ENCODE peak calls at places on chromosomes 11 and 22, in seven cellular contexts. One of them, this sample, is unnamed. For H3K4me1 and H3K9me3, the result is how much of the 10 kb centered on the place peaks cover.

GRCh38 chr11:128725630-128726461 is 32.0 kb downstream of the FLI1 start:
- DNase-seq in stomach: no peak
- DNase-seq in fibroblast of lung: peak
- DNase-seq in SJCRH30: peak
- DNase-seq in adrenal gland: no peak
- DNase-seq in H9: no peak
- DNase-seq in body of pancreas: peak
- DNase-seq in this sample: no peak

GRCh38 chr11:133896028-133896427 is 50.7 kb upstream of the SPATA19 start:
- DNase-seq in fibroblast of lung: no peak
- DNase-seq in body of pancreas: no peak
- DNase-seq in SJCRH30: no peak
- DNase-seq in H9: peak
- DNase-seq in stomach: no peak
- DNase-seq in adrenal gland: no peak
- DNase-seq in this sample: no peak

GRCh38 chr11:106172389-106172991 is 95.0 kb downstream of the AASDHPPT start:
- DNase-seq in H9: no peak
- DNase-seq in fibroblast of lung: no peak
- DNase-seq in body of pancreas: no peak
- DNase-seq in adrenal gland: no peak
- DNase-seq in stomach: no peak
- DNase-seq in SJCRH30: peak
- DNase-seq in this sample: no peak

GRCh38 chr11:130675456-130675855 is 227.0 kb downstream of the ADAMTS15 start:
- DNase-seq in H9: no peak
- DNase-seq in body of pancreas: peak
- DNase-seq in fibroblast of lung: peak
- DNase-seq in SJCRH30: peak
- DNase-seq in adrenal gland: no peak
- DNase-seq in stomach: no peak
- DNase-seq in this sample: no peak

GRCh38 chr11:107859459-107860239 is 1.1 kb upstream of the SLC35F2 start:
- DNase-seq in adrenal gland: peak
- DNase-seq in fibroblast of lung: no peak
- DNase-seq in body of pancreas: peak
- DNase-seq in stomach: peak
- DNase-seq in SJCRH30: peak
- DNase-seq in H9: peak
- DNase-seq in this sample: no peak

GRCh38 chr11:23370580-23371275 is 510.5 kb upstream of the CCDC179 start:
- DNase-seq in body of pancreas: no peak
- DNase-seq in H9: no peak
- DNase-seq in fibroblast of lung: no peak
- DNase-seq in stomach: no peak
- DNase-seq in SJCRH30: no peak
- DNase-seq in adrenal gland: no peak
- DNase-seq in this sample: no peak

GRCh38 chr11:58057481-58057880 is 26.7 kb downstream of the OR6Q1 start:
- DNase-seq in adrenal gland: no peak
- DNase-seq in SJCRH30: peak
- DNase-seq in body of pancreas: no peak
- DNase-seq in stomach: no peak
- DNase-seq in fibroblast of lung: no peak
- DNase-seq in H9: no peak
- DNase-seq in this sample: peak

GRCh38 chr11:134139873-134140331 is 71.0 kb downstream of the JAM3 start:
- DNase-seq in adrenal gland: peak
- DNase-seq in body of pancreas: peak
- DNase-seq in fibroblast of lung: peak
- DNase-seq in stomach: peak
- DNase-seq in H9: peak
- DNase-seq in SJCRH30: peak
- DNase-seq in this sample: no peak

GRCh38 chr11:69642549-69642912 is 1.6 kb downstream of the CCND1 start:
- DNase-seq in stomach: peak
- DNase-seq in body of pancreas: no peak
- DNase-seq in fibroblast of lung: no peak
- DNase-seq in SJCRH30: no peak
- DNase-seq in H9: peak
- DNase-seq in adrenal gland: peak
- DNase-seq in this sample: no peak

GRCh38 chr22:22479999-22480532 is 28.5 kb downstream of the ZNF280B start:
- DNase-seq in adrenal gland: no peak
- DNase-seq in fibroblast of lung: peak
- DNase-seq in H9: no peak
- DNase-seq in SJCRH30: no peak
- DNase-seq in body of pancreas: no peak
- DNase-seq in stomach: no peak
- DNase-seq in this sample: no peak

GRCh38 chr22:42648368-42649260 is 578 bp downstream of the CYB5R3 start:
- DNase-seq in fibroblast of lung: peak
- DNase-seq in SJCRH30: peak
- DNase-seq in H9: no peak
- DNase-seq in stomach: peak
- DNase-seq in body of pancreas: peak
- DNase-seq in adrenal gland: peak
- DNase-seq in this sample: no peak

GRCh38 chr11:125454047-125454446 is 42.0 kb downstream of the FEZ1 start:
- DNase-seq in stomach: no peak
- DNase-seq in adrenal gland: no peak
- DNase-seq in SJCRH30: no peak
- DNase-seq in body of pancreas: no peak
- DNase-seq in fibroblast of lung: no peak
- DNase-seq in H9: no peak
- DNase-seq in this sample: no peak

GRCh38 chr11:21415566-21415965 is 746.2 kb downstream of the NELL1 start:
- DNase-seq in SJCRH30: no peak
- DNase-seq in body of pancreas: no peak
- DNase-seq in fibroblast of lung: no peak
- DNase-seq in H9: no peak
- DNase-seq in stomach: no peak
- DNase-seq in adrenal gland: no peak
- DNase-seq in this sample: no peak

GRCh38 chr22:44348963-44349950 is 36.5 kb upstream of the SHISAL1 start:
- DNase-seq in stomach: no peak
- DNase-seq in H9: no peak
- DNase-seq in adrenal gland: no peak
- DNase-seq in fibroblast of lung: peak
- DNase-seq in SJCRH30: peak
- DNase-seq in body of pancreas: no peak
- DNase-seq in this sample: no peak

GRCh38 chr11:113806403-113806802 is 26.8 kb downstream of the CLDN25 start:
- DNase-seq in adrenal gland: no peak
- DNase-seq in H9: peak
- DNase-seq in fibroblast of lung: peak
- DNase-seq in SJCRH30: peak
- DNase-seq in stomach: no peak
- DNase-seq in body of pancreas: no peak
- DNase-seq in this sample: no peak

GRCh38 chr22:22748297-22748743 is 103.9 kb downstream of the GGTLC2 start:
- DNase-seq in stomach: peak
- DNase-seq in H9: peak
- DNase-seq in adrenal gland: peak
- DNase-seq in SJCRH30: peak
- DNase-seq in body of pancreas: peak
- DNase-seq in fibroblast of lung: peak
- DNase-seq in this sample: no peak

GRCh38 chr22:45916515-45916914 is 60.4 kb downstream of the WNT7B start:
- DNase-seq in adrenal gland: no peak
- DNase-seq in stomach: no peak
- DNase-seq in fibroblast of lung: no peak
- DNase-seq in body of pancreas: no peak
- DNase-seq in H9: no peak
- DNase-seq in SJCRH30: no peak
- DNase-seq in this sample: no peak

GRCh38 chr11:110134120-110134519 is 40.9 kb downstream of the ZC3H12C start:
- DNase-seq in body of pancreas: no peak
- DNase-seq in fibroblast of lung: no peak
- DNase-seq in stomach: no peak
- DNase-seq in H9: no peak
- DNase-seq in adrenal gland: no peak
- DNase-seq in SJCRH30: peak
- DNase-seq in this sample: no peak

GRCh38 chr11:5364214-5364613 is 12.9 kb downstream of the OR51B6 start:
- DNase-seq in stomach: no peak
- DNase-seq in fibroblast of lung: peak
- DNase-seq in body of pancreas: no peak
- DNase-seq in adrenal gland: no peak
- DNase-seq in SJCRH30: peak
- DNase-seq in H9: no peak
- DNase-seq in this sample: no peak

GRCh38 chr11:88555018-88555828 is 217.7 kb upstream of the CTSC start:
- DNase-seq in fibroblast of lung: peak
- DNase-seq in stomach: no peak
- DNase-seq in H9: no peak
- DNase-seq in body of pancreas: peak
- DNase-seq in adrenal gland: no peak
- DNase-seq in SJCRH30: peak
- DNase-seq in this sample: no peak

GRCh38 chr11:46917109-46918086 is 952 bp downstream of the LRP4 start:
- DNase-seq in H9: no peak
- DNase-seq in stomach: no peak
- DNase-seq in SJCRH30: no peak
- DNase-seq in body of pancreas: no peak
- DNase-seq in adrenal gland: no peak
- DNase-seq in fibroblast of lung: no peak
- DNase-seq in this sample: no peak

GRCh38 chr11:66986178-66986545 is 11.1 kb downstream of the C11orf86 start:
- DNase-seq in stomach: peak
- DNase-seq in adrenal gland: no peak
- DNase-seq in body of pancreas: peak
- DNase-seq in H9: no peak
- DNase-seq in SJCRH30: no peak
- DNase-seq in fibroblast of lung: no peak
- DNase-seq in this sample: no peak

GRCh38 chr22:30891443-30891755 is 77.2 kb downstream of the MORC2 start:
- DNase-seq in adrenal gland: peak
- DNase-seq in fibroblast of lung: no peak
- DNase-seq in stomach: no peak
- DNase-seq in SJCRH30: no peak
- DNase-seq in body of pancreas: no peak
- DNase-seq in H9: no peak
- DNase-seq in this sample: no peak

GRCh38 chr11:121575963-121576290 is 123.2 kb upstream of the SORL1-AS1 start:
- DNase-seq in adrenal gland: no peak
- DNase-seq in SJCRH30: no peak
- DNase-seq in stomach: no peak
- DNase-seq in fibroblast of lung: no peak
- DNase-seq in H9: no peak
- DNase-seq in body of pancreas: no peak
- DNase-seq in this sample: no peak

DNA sequence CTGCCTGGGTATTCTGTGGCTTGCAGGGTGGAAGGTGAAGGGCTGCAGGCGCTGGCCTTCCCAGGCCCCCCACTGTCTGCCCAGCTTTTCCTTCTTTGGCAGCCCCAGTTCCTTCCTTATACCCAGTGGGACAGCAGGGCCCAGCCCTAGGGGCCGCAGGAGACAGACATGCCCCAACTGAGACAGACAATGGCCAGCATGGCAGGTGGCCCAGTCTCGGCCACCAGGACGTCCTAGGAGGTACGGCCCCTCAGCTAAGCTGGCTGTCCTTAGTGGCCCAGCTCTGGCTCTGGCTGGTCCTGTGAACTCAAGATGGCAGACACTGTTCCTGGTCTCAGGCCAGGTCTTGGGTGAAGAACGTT is 35.9 kb downstream of the RTN4R start:
- DNase-seq in body of pancreas: no peak
- DNase-seq in stomach: no peak
- DNase-seq in H9: no peak
- DNase-seq in adrenal gland: no peak
- DNase-seq in fibroblast of lung: no peak
- DNase-seq in SJCRH30: no peak
- DNase-seq in this sample: no peak
- H3K4me1 ChIP-seq in body of pancreas: under half
- H3K4me1 ChIP-seq in stomach: under half
- H3K4me1 ChIP-seq in H9: under half
- H3K4me1 ChIP-seq in adrenal gland: under half
- H3K4me1 ChIP-seq in fibroblast of lung: under half
- H3K4me1 ChIP-seq in SJCRH30: under half
- H3K4me1 ChIP-seq in this sample: under half

GRCh38 chr22:48639021-48639795 is 1188.5 kb downstream of the BRD1 start:
- DNase-seq in SJCRH30: no peak
- DNase-seq in fibroblast of lung: no peak
- DNase-seq in H9: no peak
- DNase-seq in adrenal gland: no peak
- DNase-seq in body of pancreas: no peak
- DNase-seq in stomach: no peak
- DNase-seq in this sample: no peak
- H3K9me3 ChIP-seq in SJCRH30: under half
- H3K9me3 ChIP-seq in fibroblast of lung: under half
- H3K9me3 ChIP-seq in H9: under half
- H3K9me3 ChIP-seq in adrenal gland: under half
- H3K9me3 ChIP-seq in body of pancreas: under half
- H3K9me3 ChIP-seq in stomach: under half
- H3K9me3 ChIP-seq in this sample: under half

GRCh38 chr11:75563501-75563977 is 1.5 kb downstream of the SERPINH1 start:
- DNase-seq in SJCRH30: no peak
- DNase-seq in body of pancreas: no peak
- DNase-seq in stomach: no peak
- DNase-seq in H9: no peak
- DNase-seq in fibroblast of lung: no peak
- DNase-seq in adrenal gland: no peak
- DNase-seq in this sample: no peak
- H3K4me1 ChIP-seq in SJCRH30: under half
- H3K4me1 ChIP-seq in body of pancreas: under half
- H3K4me1 ChIP-seq in stomach: half or more
- H3K4me1 ChIP-seq in H9: under half
- H3K4me1 ChIP-seq in fibroblast of lung: under half
- H3K4me1 ChIP-seq in adrenal gland: half or more
- H3K4me1 ChIP-seq in this sample: half or more

DNA sequence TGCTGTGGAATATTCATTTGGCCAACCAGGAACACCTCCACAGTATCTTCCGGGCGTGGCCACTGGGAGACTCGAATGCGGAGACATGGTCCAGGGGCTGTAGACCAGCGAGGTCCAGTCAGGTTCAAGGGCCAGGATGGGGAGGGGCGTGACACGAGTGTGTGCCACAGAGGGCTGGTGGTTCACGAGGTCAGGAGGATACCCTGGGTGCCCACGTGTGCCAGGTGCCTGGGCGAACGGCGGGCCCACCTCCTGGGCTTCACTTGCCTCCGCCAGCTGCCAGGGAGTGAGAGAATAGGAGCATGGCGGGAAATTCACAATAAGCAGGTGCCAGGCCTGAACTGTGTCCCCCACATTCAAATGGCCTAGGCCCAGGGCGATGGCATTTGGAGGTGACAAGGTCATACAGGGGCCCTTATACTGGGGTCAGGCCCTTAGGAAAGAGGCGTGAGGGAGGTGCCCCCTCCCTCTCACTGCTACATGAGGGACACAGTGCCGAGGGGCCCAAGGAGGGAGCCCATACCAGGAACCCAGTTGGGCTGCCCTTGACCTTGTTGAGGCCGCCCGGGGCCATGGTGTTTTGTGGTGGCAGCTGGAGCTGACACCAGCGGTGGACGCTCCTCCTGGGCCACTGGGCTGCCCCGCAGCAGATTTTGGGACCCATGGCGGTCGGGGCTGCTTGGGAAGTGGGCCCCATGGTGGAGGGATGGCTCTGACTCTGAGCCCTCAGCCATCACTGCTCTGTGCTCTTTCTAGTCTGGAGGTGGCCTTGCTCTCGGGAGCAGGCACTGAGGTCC is 1268.9 kb downstream of the BRD1 start:
- DNase-seq in adrenal gland: no peak
- DNase-seq in body of pancreas: no peak
- DNase-seq in H9: no peak
- DNase-seq in stomach: no peak
- DNase-seq in fibroblast of lung: no peak
- DNase-seq in SJCRH30: no peak
- DNase-seq in this sample: no peak
- H3K9me3 ChIP-seq in adrenal gland: under half
- H3K9me3 ChIP-seq in body of pancreas: under half
- H3K9me3 ChIP-seq in H9: under half
- H3K9me3 ChIP-seq in stomach: under half
- H3K9me3 ChIP-seq in fibroblast of lung: under half
- H3K9me3 ChIP-seq in SJCRH30: under half
- H3K9me3 ChIP-seq in this sample: under half